ENCODE peak calls at places on chromosome 12, in nine cellular contexts. R is stimulated activated CD4-positive, alpha-beta T cell treated with anti-CD3 and anti-CD28 coated beads, Interleukin-4, amount 100 ng/mL, for 48 hours; C is EH; L is fibroblast of lung; S is D341Med; W is nephron progenitor cell; J is astrocyte of the spinal cord; M is RWPE1; B is amniotic epithelial cell. D is an unnamed sample.

GRCh38 chr12:58888131-58888783 is 32.0 kb downstream of the LRIG3 start:
- DNase-seq in R (no peak), C (peak), L (peak), S (peak), W (no peak), J (peak), M (peak), B (peak), D (no peak)

GRCh38 chr12:79983492-79983891 is 48.6 kb upstream of the PPP1R12A start:
- DNase-seq in R (no peak), C (peak), L (peak), S (no peak), W (no peak), J (peak), M (peak), B (peak), D (no peak)

GRCh38 chr12:6773662-6774351 is 1.5 kb downstream of the LAG3 start:
- DNase-seq in R (no peak), C (no peak), L (no peak), S (no peak), W (peak), J (no peak), M (no peak), B (no peak), D (no peak)

GRCh38 chr12:100164153-100164704 is 21.6 kb upstream of the BLTP3B start:
- DNase-seq in R (no peak), C (no peak), L (no peak), S (no peak), W (no peak), J (no peak), M (no peak), B (no peak), D (no peak)

GRCh38 chr12:26065451-26065850 is 59.4 kb downstream of the BHLHE41 start:
- DNase-seq in R (no peak), C (no peak), L (no peak), S (no peak), W (no peak), J (no peak), M (no peak), B (no peak), D (no peak)

GRCh38 chr12:124633269-124633953 is 66.0 kb upstream of the NCOR2 start:
- DNase-seq in R (no peak), C (peak), L (peak), S (no peak), W (no peak), J (no peak), M (peak), B (peak), D (no peak)

GRCh38 chr12:121282072-121282742 is 14.3 kb downstream of the CAMKK2 start:
- DNase-seq in R (no peak), C (no peak), L (no peak), S (no peak), W (no peak), J (no peak), M (no peak), B (no peak), D (no peak)

GRCh38 chr12:130838951-130839769 is at the start of gene STX2:
- DNase-seq in R (peak), C (peak), L (peak), S (peak), W (peak), J (peak), M (peak), B (peak), D (peak)

GRCh38 chr12:129839679-129840078 is 64.1 kb downstream of the TMEM132D start:
- DNase-seq in R (no peak), C (no peak), L (no peak), S (no peak), W (no peak), J (no peak), M (no peak), B (no peak), D (no peak)

GRCh38 chr12:13288501-13288900 is 92.0 kb downstream of the EMP1 start:
- DNase-seq in R (no peak), C (no peak), L (peak), S (no peak), W (no peak), J (no peak), M (no peak), B (peak), D (no peak)

GRCh38 chr12:132288516-132289188 is 40.7 kb downstream of the GALNT9 start:
- DNase-seq in R (no peak), C (no peak), L (no peak), S (no peak), W (no peak), J (no peak), M (no peak), B (no peak), D (no peak)

GRCh38 chr12:132724506-132725220 is 14.0 kb downstream of the PGAM5 start:
- DNase-seq in R (no peak), C (no peak), L (no peak), S (peak), W (no peak), J (no peak), M (no peak), B (no peak), D (no peak)

GRCh38 chr12:64180951-64181350 is 41.1 kb downstream of the KICS2 start:
- DNase-seq in R (no peak), C (peak), L (peak), S (no peak), W (no peak), J (peak), M (no peak), B (peak), D (no peak)

GRCh38 chr12:82475211-82475610 is 116.9 kb downstream of the METTL25 start:
- DNase-seq in R (no peak), C (no peak), L (no peak), S (no peak), W (no peak), J (no peak), M (no peak), B (no peak), D (no peak)

GRCh38 chr12:65784616-65785015 is 39.7 kb upstream of the HMGA2 start:
- DNase-seq in R (no peak), C (no peak), L (peak), S (no peak), W (no peak), J (no peak), M (no peak), B (no peak), D (no peak)

GRCh38 chr12:76020281-76020680 is 11.3 kb downstream of the PHLDA1 start:
- DNase-seq in R (peak), C (peak), L (peak), S (no peak), W (no peak), J (peak), M (peak), B (peak), D (no peak)

GRCh38 chr12:46164186-46164585 is 104.7 kb downstream of the SLC38A1 start:
- DNase-seq in R (no peak), C (no peak), L (no peak), S (no peak), W (no peak), J (no peak), M (peak), B (peak), D (no peak)

GRCh38 chr12:145369-145960 is 68.5 kb downstream of the SLC6A12 start:
- DNase-seq in R (no peak), C (no peak), L (no peak), S (no peak), W (peak), J (no peak), M (no peak), B (no peak), D (no peak)

GRCh38 chr12:53048033-53048779 is 1.7 kb upstream of the TNS2 start:
- DNase-seq in R (no peak), C (no peak), L (no peak), S (peak), W (no peak), J (no peak), M (no peak), B (no peak), D (peak)

GRCh38 chr12:121252712-121253345 is 42.9 kb downstream of the P2RX4 start:
- DNase-seq in R (no peak), C (no peak), L (no peak), S (no peak), W (no peak), J (no peak), M (peak), B (no peak), D (peak)

GRCh38 chr12:111792155-111792876 is 25.6 kb downstream of the ALDH2 start:
- DNase-seq in R (no peak), C (peak), L (peak), S (no peak), W (no peak), J (no peak), M (no peak), B (peak), D (peak)

GRCh38 chr12:104658085-104658484 is 201.3 kb downstream of the CHST11 start:
- DNase-seq in R (no peak), C (no peak), L (no peak), S (no peak), W (no peak), J (no peak), M (no peak), B (no peak), D (no peak)

GRCh38 chr12:95942106-95942531 is 295 bp downstream of the CCDC38 start:
- DNase-seq in R (no peak), C (no peak), L (no peak), S (no peak), W (no peak), J (peak), M (peak), B (no peak), D (no peak)

GRCh38 chr12:75909714-75910451 is 121.7 kb downstream of the PHLDA1 start:
- DNase-seq in R (no peak), C (no peak), L (no peak), S (no peak), W (no peak), J (no peak), M (no peak), B (no peak), D (no peak)

GRCh38 chr12:74957231-74957630 is 252.4 kb downstream of the KCNC2 start:
- DNase-seq in R (no peak), C (no peak), L (no peak), S (no peak), W (no peak), J (no peak), M (no peak), B (peak), D (no peak)

GRCh38 chr12:43407816-43408645 is 144.0 kb downstream of the ADAMTS20 start:
- DNase-seq in R (no peak), C (peak), L (peak), S (no peak), W (no peak), J (peak), M (no peak), B (no peak), D (no peak)

GRCh38 chr12:111041091-111041490 is 120.7 kb upstream of the MYL2 start:
- DNase-seq in R (no peak), C (no peak), L (no peak), S (no peak), W (no peak), J (no peak), M (no peak), B (no peak), D (no peak)

GRCh38 chr12:112900298-112901145 is 6.2 kb upstream of the OAS1 start:
- DNase-seq in R (peak), C (peak), L (peak), S (peak), W (no peak), J (peak), M (peak), B (peak), D (no peak)